ENCODE peak calls at places on chromosomes 7 and 10, in nine cellular contexts. T, Z, B, J, Y, L, U, Q and E are unnamed samples.

GRCh38 chr7:34128762-34129161 is 223.4 kb downstream of the BMPER start:
- DNase-seq in B (no peak), T (no peak), L (no peak), U (no peak), J (no peak), Z (no peak), Y (no peak), Q (no peak), E (peak; percentile 87)

GRCh38 chr7:150410131-150410530 is 31.0 kb downstream of the ZNF775 start:
- DNase-seq in B (no peak), Y (no peak), L (no peak), T (no peak), U (peak; percentile 12), J (no peak), Q (no peak), Z (no peak), E (no peak)

GRCh38 chr10:91210435-91210834 is 10.0 kb upstream of the PCGF5 start:
- DNase-seq in L (peak; percentile 81), J (no peak), Z (peak; percentile 90), U (peak; percentile 32), Y (no peak), Q (no peak), T (peak; percentile 21), B (no peak), E (no peak)

GRCh38 chr7:43536773-43537172 is 46.1 kb upstream of the STK17A start:
- DNase-seq in Y (no peak), L (no peak), T (no peak), B (no peak), J (no peak), U (no peak), Q (no peak), Z (no peak), E (no peak)

GRCh38 chr10:78367012-78367411 is 333.3 kb downstream of the RPS24 start:
- DNase-seq in Y (no peak), J (no peak), Q (no peak), L (no peak), B (no peak), Z (no peak), U (peak; percentile 23), T (no peak), E (peak; percentile 20)

GRCh38 chr7:69219381-69219780 is 378.9 kb upstream of the AUTS2 start:
- DNase-seq in B (no peak), T (no peak), Z (no peak), Q (no peak), Y (no peak), U (no peak), L (no peak), J (no peak), E (no peak)

GRCh38 chr7:15581352-15581951 is 19.6 kb upstream of the AGMO start:
- DNase-seq in Z (no peak), L (no peak), J (no peak), Q (no peak), U (no peak), T (no peak), Y (no peak), B (no peak), E (peak; percentile 14)

GRCh38 chr10:29119374-29119773 is 169.5 kb upstream of the LYZL1 start:
- DNase-seq in Q (peak; percentile 63), Y (no peak), U (peak; percentile 21), Z (no peak), J (peak; percentile 42), B (no peak), T (peak; percentile 62), L (no peak), E (peak; percentile 38)

GRCh38 chr10:29881336-29881751 is 178.0 kb downstream of the JCAD start:
- DNase-seq in Q (no peak), L (no peak), J (no peak), B (no peak), U (no peak), Y (no peak), Z (no peak), T (no peak), E (no peak)

GRCh38 chr10:28940158-28940888 is 263.0 kb downstream of the BAMBI start:
- DNase-seq in J (no peak), T (no peak), U (no peak), Y (no peak), B (no peak), L (no peak), Q (no peak), Z (no peak), E (no peak)

GRCh38 chr7:104442461-104442860 is 114.1 kb downstream of the LHFPL3 start:
- DNase-seq in L (no peak), Y (no peak), Z (no peak), B (no peak), Q (no peak), T (no peak), U (no peak), J (no peak), E (no peak)

GRCh38 chr10:97376413-97376812 is 24.7 kb downstream of the RRP12 start:
- DNase-seq in L (no peak), B (no peak), Z (no peak), Q (no peak), J (no peak), Y (no peak), U (no peak), T (no peak), E (no peak)

GRCh38 chr10:131163444-131163843 is 148.1 kb downstream of the TCERG1L start:
- DNase-seq in T (no peak), Q (no peak), L (no peak), Z (no peak), Y (no peak), J (no peak), U (no peak), B (no peak), E (no peak)

GRCh38 chr10:123939591-123939990 is 48.0 kb upstream of the CPXM2 start:
- DNase-seq in Z (no peak), T (no peak), Y (no peak), J (no peak), B (no peak), Q (no peak), L (no peak), U (no peak), E (no peak)

GRCh38 chr10:50063100-50063499 is 4.7 kb upstream of the WASHC2A start:
- DNase-seq in U (no peak), Z (no peak), Y (no peak), B (no peak), T (no peak), Q (no peak), J (no peak), L (no peak), E (no peak)
- TF ChIP-seq CTCF in U (no peak), Z (no peak), Y (no peak), B (peak; percentile 16), T (no peak), Q (no peak), J (no peak), L (no peak), E (no peak)

GRCh38 chr10:56823849-56824248 is 462.8 kb upstream of the ZWINT start:
- DNase-seq in T (no peak), U (no peak), B (no peak), J (no peak), Q (no peak), Z (peak; percentile 64), L (no peak), Y (no peak), E (peak; percentile 6)
- TF ChIP-seq CTCF in T (peak; percentile 10), U (peak; percentile 31), B (no peak), J (no peak), Q (peak; percentile 51), Z (peak; percentile 84), L (no peak), Y (no peak), E (peak; percentile 32)

GRCh38 chr10:96339956-96340904 is 18.6 kb downstream of the OPALIN start:
- DNase-seq in Z (peak; percentile 88), Q (peak; percentile 62), L (no peak), T (peak; percentile 82), J (peak; percentile 53), U (peak; percentile 55), Y (no peak), B (peak; percentile 29), E (peak; percentile 76)
- TF ChIP-seq CTCF in Z (peak; percentile 99), Q (peak; percentile 87), L (peak; percentile 54), T (peak; percentile 76), J (peak; percentile 77), U (peak; percentile 60), Y (peak; percentile 68), B (peak; percentile 72), E (peak; percentile 78)

GRCh38 chr10:70685461-70685911 is 13.2 kb downstream of the ADAMTS14 start:
- DNase-seq in L (no peak), Q (no peak), J (no peak), Z (no peak), U (peak; percentile 39), T (peak; percentile 52), Y (no peak), B (no peak), E (no peak)
- TF ChIP-seq CTCF in L (no peak), Q (no peak), J (no peak), Z (no peak), U (no peak), T (no peak), Y (no peak), B (no peak), E (no peak)

DNA sequence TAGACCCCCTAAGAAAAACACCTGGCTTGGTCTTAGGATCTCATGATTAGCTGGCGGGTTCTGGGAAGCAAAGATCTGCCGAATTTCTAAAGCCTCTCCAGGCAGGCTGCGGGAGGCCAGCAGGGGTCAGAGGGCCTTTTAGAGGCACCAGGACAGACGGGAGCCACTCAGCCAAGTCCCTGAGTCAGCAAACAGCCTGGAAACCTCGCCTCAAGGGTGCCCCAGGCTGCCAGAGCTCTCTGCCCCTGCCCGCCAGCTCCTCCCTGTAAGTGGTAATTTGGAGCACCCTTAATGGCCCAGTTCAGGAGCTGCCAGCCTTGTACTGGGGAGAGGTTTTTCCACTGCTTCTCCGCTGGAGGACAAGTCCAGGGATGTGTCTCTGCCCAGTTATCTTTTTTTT is 88.7 kb downstream of the HIP1 start:
- DNase-seq in Q (no peak), Z (no peak), B (no peak), Y (no peak), L (no peak), J (peak; percentile 54), T (no peak), U (peak; percentile 52), E (no peak)
- TF ChIP-seq CTCF in Q (no peak), Z (no peak), B (no peak), Y (no peak), L (no peak), J (peak; percentile 15), T (no peak), U (no peak), E (no peak)